ENCODE peak calls at places on chromosomes 13 and 19, in six cellular contexts. G is CD8-positive, alpha-beta T cell; U is tibial nerve; W is SJSA1; V is Peyer's patch; O is transverse colon. H is an unnamed sample.

GRCh38 chr19:12156254-12157058 is at the start of gene ZNF625:
- DNase-seq in V (peak; percentile 72), O (peak; percentile 83), G (peak; percentile 22), U (peak; percentile 70), W (peak; percentile 90), H (peak; percentile 68)

GRCh38 chr19:33482486-33482885 is 39.1 kb downstream of the PEPD start:
- DNase-seq in V (no peak), O (no peak), G (no peak), U (no peak), W (no peak), H (peak; percentile 83)

GRCh38 chr19:16688084-16688483 is 27.1 kb downstream of the TMEM38A start:
- DNase-seq in U (no peak), W (no peak), V (no peak), O (no peak), G (no peak), H (no peak)

GRCh38 chr13:75566658-75567057 is 17.1 kb downstream of the UCHL3 start:
- DNase-seq in O (no peak), V (no peak), U (no peak), G (no peak), W (no peak), H (peak; percentile 24)

GRCh38 chr19:47231215-47232054 is 436 bp upstream of the BBC3 start:
- DNase-seq in V (peak; percentile 90), U (peak; percentile 76), G (peak; percentile 93), O (peak; percentile 94), W (peak; percentile 93), H (no peak)

GRCh38 chr13:51714663-51715168 is 89.2 kb downstream of the DHRS12 start:
- DNase-seq in U (no peak), G (no peak), W (peak; percentile 53), V (no peak), O (no peak), H (peak; percentile 95)

GRCh38 chr19:16233081-16233776 is 35.5 kb downstream of the AP1M1 start:
- DNase-seq in O (no peak), U (no peak), G (no peak), W (no peak), V (no peak), H (no peak)

GRCh38 chr19:16801599-16801998 is 27.6 kb upstream of the SIN3B start:
- DNase-seq in U (no peak), V (no peak), G (no peak), O (no peak), W (peak; percentile 52), H (peak; percentile 36)

GRCh38 chr13:40672310-40673060 is 6.0 kb upstream of the FOXO1 start:
- DNase-seq in W (peak; percentile 47), U (no peak), O (no peak), G (no peak), V (no peak), H (peak; percentile 87)

GRCh38 chr19:38717855-38718254 is 26.4 kb downstream of the CAPN12 start:
- DNase-seq in O (no peak), W (no peak), V (no peak), U (no peak), G (no peak), H (no peak)

DNA sequence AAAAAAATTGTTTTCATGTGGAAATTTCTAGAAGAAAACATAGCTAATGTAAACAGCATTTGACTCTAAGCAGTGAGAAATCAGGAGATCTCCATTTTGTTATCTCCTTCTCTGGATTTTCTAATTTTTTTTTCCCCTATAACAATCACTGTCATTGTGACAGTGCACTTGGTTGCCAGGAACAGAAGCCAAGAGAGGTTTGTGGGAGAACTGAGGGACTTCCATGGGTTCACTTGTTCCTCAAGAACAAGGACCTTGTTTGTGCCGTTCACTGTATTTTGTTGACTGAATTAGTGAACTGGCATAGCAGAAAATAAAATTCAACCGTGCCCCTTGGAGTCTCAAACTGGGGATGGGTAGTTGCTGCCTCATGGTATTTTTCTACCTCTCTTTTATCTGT is 17.1 kb downstream of the SHISA7 start:
- DNase-seq in U (no peak), O (no peak), V (no peak), G (no peak), W (no peak), H (no peak)
- H3K27me3 ChIP-seq in U (peaks cover 49% of the 10 kb centered on the region), O (peaks cover 46% of the 10 kb centered on the region), V (no peaks in the 10 kb centered on the region), G (no peaks in the 10 kb centered on the region), W (peaks cover 20% of the 10 kb centered on the region), H (peaks cover 26% of the 10 kb centered on the region)

DNA sequence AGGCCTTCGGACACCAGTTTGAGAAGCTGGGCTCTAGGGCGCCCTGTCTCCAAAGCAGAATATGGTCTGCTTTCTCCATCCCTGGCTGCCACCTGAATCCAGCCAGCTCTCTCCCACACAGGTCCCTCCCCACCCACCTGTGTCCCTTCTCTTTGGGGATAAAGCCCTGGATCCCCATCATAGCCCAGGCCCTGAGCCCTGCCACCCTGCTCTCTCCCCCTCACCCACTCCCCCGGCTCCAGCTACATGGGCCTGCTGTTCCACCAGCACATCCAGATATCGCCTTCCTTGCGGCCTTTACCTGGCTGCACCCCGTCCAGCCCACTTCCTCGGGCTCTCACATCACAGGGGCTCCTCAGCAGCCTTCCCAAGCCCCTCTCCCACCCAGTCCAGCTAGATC is 7.8 kb downstream of the AKT2 start:
- DNase-seq in O (no peak), W (no peak), V (no peak), G (no peak), U (no peak), H (no peak)
- H3K4me1 ChIP-seq in O (peaks cover 56% of the 10 kb centered on the region), W (no peaks in the 10 kb centered on the region), V (peaks cover 24% of the 10 kb centered on the region), G (peaks cover 74% of the 10 kb centered on the region), U (peaks cover 61% of the 10 kb centered on the region), H (peaks cover 14% of the 10 kb centered on the region)

GRCh38 chr13:99548448-99548847 is 47.2 kb downstream of the TM9SF2 start:
- DNase-seq in V (no peak), U (no peak), O (no peak), G (no peak), W (no peak), H (no peak)
- H3K27ac ChIP-seq in V (no peak overlapping the region), U (no peak overlapping the region), O (no peak overlapping the region), G (no peak overlapping the region), W (no peak overlapping the region), H (no peak overlapping the region)

GRCh38 chr19:3451451-3451866 is 28.9 kb downstream of the SMIM24 start:
- DNase-seq in G (no peak), V (no peak), W (no peak), U (no peak), O (no peak), H (no peak)
- H3K27me3 ChIP-seq in G (no peaks in the 10 kb centered on the region), V (no peaks in the 10 kb centered on the region), W (no peaks in the 10 kb centered on the region), U (no peaks in the 10 kb centered on the region), O (no peaks in the 10 kb centered on the region), H (no peaks in the 10 kb centered on the region)

H was measured in foreskin keratinocyte.